ENCODE peak calls at places on chromosomes 5 and 9, in four cellular contexts. J is foreskin fibroblast, C is brain microvascular endothelial cell, Q is fibroblast of lung. U is an unnamed sample.

GRCh38 chr5:120396186-120396585 is 67.9 kb upstream of the PRR16 start:
- DNase-seq in C (no peak), J (peak), Q (peak), U (peak)

GRCh38 chr5:124906339-124907097 is 160.1 kb upstream of the ZNF608 start:
- DNase-seq in C (peak), J (peak), Q (peak), U (peak)

GRCh38 chr5:94850960-94851359 is 232.5 kb downstream of the SLF1 start:
- DNase-seq in J (no peak), C (no peak), Q (no peak), U (no peak)

GRCh38 chr5:57298295-57298984 is 124.6 kb downstream of the GPBP1 start:
- DNase-seq in J (peak), C (peak), Q (peak), U (no peak)

GRCh38 chr5:159211712-159212111 is 2.4 kb upstream of the RNF145 start:
- DNase-seq in Q (no peak), C (no peak), J (no peak), U (no peak)

GRCh38 chr5:141605523-141606277 is 13.1 kb downstream of the DIAPH1 start:
- DNase-seq in J (peak), C (peak), Q (peak), U (no peak)

GRCh38 chr9:71121275-71122168 is at the start of gene TRPM3:
- DNase-seq in C (no peak), Q (no peak), J (peak), U (no peak)

GRCh38 chr5:173858675-173859121 is 29.5 kb upstream of the CPEB4 start:
- DNase-seq in Q (peak), C (peak), J (no peak), U (no peak)

GRCh38 chr9:107175826-107176500 is 107.1 kb upstream of the RAD23B start:
- DNase-seq in C (no peak), Q (no peak), J (no peak), U (no peak)

GRCh38 chr9:35112257-35113020 is 3.2 kb downstream of the ATOSB start:
- DNase-seq in C (peak), Q (peak), J (peak), U (no peak)

GRCh38 chr9:35114921-35115341 is 731 bp downstream of the ATOSB start:
- DNase-seq in Q (no peak), C (peak), J (peak), U (no peak)

GRCh38 chr9:35115680-35116538 is at the start of gene ATOSB:
- DNase-seq in C (peak), J (peak), Q (peak), U (peak)

GRCh38 chr9:35116539-35116897 is 856 bp upstream of the ATOSB start:
- DNase-seq in C (no peak), J (no peak), Q (no peak), U (no peak)

GRCh38 chr9:35114113-35114847 is 1.4 kb downstream of the ATOSB start:
- DNase-seq in C (peak), J (peak), Q (peak), U (peak)
- H3K4me3 ChIP-seq in C (peak), J (peak), Q (peak), U (peak)

DNA sequence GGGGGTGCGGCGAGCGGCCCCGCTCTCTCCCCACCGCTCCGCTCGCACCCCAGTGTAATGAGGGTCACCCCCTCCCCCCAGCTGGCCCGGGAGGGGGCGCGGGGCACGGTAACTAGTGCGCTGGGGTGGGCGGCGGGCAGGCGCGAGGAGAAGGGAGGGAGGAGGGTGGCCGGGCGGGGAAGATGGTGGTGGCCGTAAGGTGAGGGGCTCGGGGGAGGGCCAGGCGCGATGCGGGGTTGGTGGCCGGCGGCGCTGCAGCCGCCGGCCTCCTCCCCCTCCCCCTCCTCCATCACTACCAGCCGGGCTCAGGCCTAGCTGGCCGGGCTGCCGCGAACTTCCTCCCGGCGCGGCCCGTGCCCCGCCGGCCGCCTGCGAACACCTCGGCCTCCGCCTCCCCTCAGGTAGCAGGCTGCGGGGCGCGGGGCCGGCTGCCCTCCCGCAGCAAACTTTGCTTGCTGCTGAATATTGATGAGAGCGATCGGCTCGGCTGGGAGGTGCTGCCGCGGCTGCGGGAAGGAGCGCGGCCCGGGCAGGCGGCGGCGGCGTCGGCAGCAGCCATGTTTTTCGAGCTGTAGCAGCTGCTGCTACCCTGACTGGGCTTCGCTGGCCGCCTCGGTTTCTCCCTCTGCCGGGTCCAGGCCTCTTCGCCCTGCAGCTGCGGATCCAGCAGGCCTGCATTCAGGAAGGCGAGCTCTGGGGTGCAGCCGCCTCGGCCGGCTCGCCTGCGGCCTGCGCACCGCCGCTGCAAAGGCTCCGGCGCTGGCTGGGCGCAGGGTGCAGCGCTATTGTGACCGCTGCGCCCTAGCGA is 476 bp downstream of the NSD1 start:
- DNase-seq in C (no peak), Q (peak), J (peak), U (no peak)
- H3K4me3 ChIP-seq in C (peak), Q (peak), J (peak), U (peak)

DNA sequence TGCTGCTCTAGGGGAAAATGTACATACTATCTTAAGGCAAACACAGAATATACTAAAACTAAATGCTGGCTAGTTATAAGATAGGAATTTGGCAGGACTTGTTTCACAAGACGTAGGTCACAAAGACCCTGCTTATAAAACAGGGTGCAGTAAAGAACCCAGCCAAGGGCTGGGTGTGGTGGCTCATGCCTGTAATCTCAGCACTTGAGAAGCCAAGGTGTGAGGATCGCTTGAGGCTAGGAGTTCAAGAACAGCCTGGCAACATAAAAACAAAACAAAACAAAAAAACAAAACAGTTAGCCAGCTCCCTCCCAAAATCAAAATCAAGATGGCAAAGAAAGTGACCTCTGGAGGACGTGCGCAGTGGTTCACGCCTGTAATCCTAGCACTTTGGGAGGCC is 49.5 kb upstream of the DENND4C start:
- DNase-seq in C (no peak), J (no peak), Q (no peak), U (no peak)
- H3K4me3 ChIP-seq in C (no peak), J (no peak), Q (no peak), U (no peak)

GRCh38 chr9:110126986-110127864 is 80.7 kb downstream of the C9orf152 start:
- DNase-seq in C (peak), J (no peak), Q (peak), U (peak)
- H3K4me3 ChIP-seq in C (peak), J (no peak), Q (peak), U (peak)

GRCh38 chr5:91946870-91947269 is 563.8 kb upstream of the ARRDC3 start:
- DNase-seq in Q (no peak), J (no peak), C (no peak), U (no peak)
- H3K4me3 ChIP-seq in Q (no peak), J (no peak), C (no peak), U (no peak)

GRCh38 chr5:5270958-5271605 is 131.0 kb downstream of the ADAMTS16 start:
- DNase-seq in C (peak), J (peak), Q (peak), U (peak)

GRCh38 chr5:5273976-5274375 is 133.8 kb downstream of the ADAMTS16 start:
- DNase-seq in C (no peak), Q (no peak), J (no peak), U (no peak)

GRCh38 chr5:5273398-5273797 is 133.3 kb downstream of the ADAMTS16 start:
- DNase-seq in Q (no peak), J (no peak), C (no peak), U (no peak)

GRCh38 chr5:5270161-5270560 is 130.0 kb downstream of the ADAMTS16 start:
- DNase-seq in C (no peak), Q (no peak), J (no peak), U (no peak)

DNA sequence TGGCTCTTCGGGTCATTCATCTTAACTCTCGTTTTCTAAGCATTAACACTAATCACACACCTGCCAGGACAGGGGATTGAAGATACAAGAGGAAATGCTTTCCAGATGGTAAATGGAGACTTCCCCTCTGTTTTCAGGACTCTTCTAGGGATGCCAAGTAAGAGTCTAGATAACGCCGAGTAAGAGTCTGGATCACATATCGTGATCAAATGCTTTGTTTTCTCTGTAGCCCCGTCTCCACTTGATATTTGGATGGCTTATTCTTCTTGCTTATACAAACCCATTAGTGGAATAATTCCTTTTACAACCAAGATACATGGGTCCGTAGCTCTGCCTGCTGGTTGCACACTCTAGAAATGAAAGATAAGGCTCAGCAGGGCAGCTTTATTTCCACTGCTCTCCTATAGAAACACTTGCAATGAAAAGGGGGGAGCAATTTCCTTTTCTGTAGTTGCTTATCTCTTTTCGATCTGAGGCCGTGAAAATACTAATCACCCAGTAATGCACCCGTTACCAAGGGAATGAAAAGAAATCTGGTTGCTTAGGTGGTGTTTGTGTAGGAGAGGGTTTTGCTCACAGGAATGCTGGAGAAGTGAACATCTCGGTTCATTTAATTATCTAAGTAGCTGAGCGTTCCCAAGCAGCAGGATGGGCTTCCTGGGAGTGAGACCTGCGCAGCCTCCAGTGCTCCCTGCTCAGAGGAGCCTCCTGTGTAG is 131.6 kb downstream of the ADAMTS16 start:
- DNase-seq in C (peak), Q (no peak), J (no peak), U (no peak)
- H3K4me3 ChIP-seq in C (peak), Q (no peak), J (peak), U (no peak)